ENCODE peak calls at places on chromosomes 7 and 10, in four cellular contexts. D is HepG2, K is HEK293T, Q is IMR-90. F is an unnamed sample.

GRCh38 chr10:73744690-73744994 is 470 bp downstream of the SEC24C start:
- DNase-seq in D (peak; percentile 53), K (peak; percentile 68), Q (peak; percentile 58), F (peak; percentile 55)

GRCh38 chr7:157204134-157204533 is 65.4 kb downstream of the UBE3C start:
- DNase-seq in D (no peak), K (no peak), Q (no peak), F (no peak)

GRCh38 chr10:117626228-117626627 is 83.7 kb downstream of the EMX2 start:
- DNase-seq in D (no peak), K (no peak), Q (no peak), F (no peak)

GRCh38 chr7:13111230-13111629 is 423.8 kb downstream of the ARL4A start:
- DNase-seq in D (no peak), K (no peak), Q (peak; percentile 70), F (no peak)

GRCh38 chr7:117902314-117902889 is 29.2 kb upstream of the CTTNBP2 start:
- DNase-seq in D (no peak), K (no peak), Q (no peak), F (no peak)

GRCh38 chr10:34091796-34092195 is 723.3 kb downstream of the PARD3 start:
- DNase-seq in D (no peak), K (no peak), Q (no peak), F (no peak)

GRCh38 chr7:157337316-157338149 is 729 bp downstream of the DNAJB6 start:
- DNase-seq in D (peak; percentile 29), K (peak; percentile 78), Q (peak; percentile 67), F (peak; percentile 35)

GRCh38 chr7:117297606-117298005 is 25.3 kb downstream of the WNT2 start:
- DNase-seq in D (no peak), K (no peak), Q (no peak), F (no peak)

GRCh38 chr10:131881104-131881880 is 19.5 kb upstream of the PPP2R2D start:
- DNase-seq in D (no peak), K (no peak), Q (no peak), F (no peak)

GRCh38 chr7:151091431-151091830 is 5.2 kb downstream of the AGAP3 start:
- DNase-seq in D (no peak), K (peak; percentile 62), Q (no peak), F (peak; percentile 56)

GRCh38 chr7:131741446-131741845 is 185.0 kb upstream of the PODXL start:
- DNase-seq in D (no peak), K (no peak), Q (no peak), F (no peak)

GRCh38 chr7:137539111-137539715 is 195.7 kb upstream of the PTN start:
- DNase-seq in D (no peak), K (no peak), Q (peak; percentile 94), F (no peak)

GRCh38 chr7:150986099-150986512 is 4.7 kb upstream of the NOS3 start:
- DNase-seq in D (no peak), K (peak; percentile 76), Q (peak; percentile 48), F (peak; percentile 79)

GRCh38 chr7:43465581-43466554 is 117.0 kb upstream of the STK17A start:
- DNase-seq in D (no peak), K (no peak), Q (peak; percentile 8), F (no peak)

GRCh38 chr7:4699897-4700296 is 17.8 kb downstream of the FOXK1 start:
- DNase-seq in D (no peak), K (no peak), Q (no peak), F (no peak)

GRCh38 chr10:47101196-47101595 is 190.0 kb downstream of the PTPN20 start:
- DNase-seq in D (no peak), K (no peak), Q (no peak), F (no peak)

GRCh38 chr7:121395961-121396757 is at the start of gene FAM3C:
- DNase-seq in D (peak; percentile 81), K (peak; percentile 92), Q (peak; percentile 88), F (peak; percentile 90)

GRCh38 chr7:129308047-129308446 is 83.2 kb downstream of the AHCYL2 start:
- DNase-seq in D (peak; percentile 4), K (no peak), Q (peak; percentile 64), F (no peak)

GRCh38 chr10:13115832-13116793 is 16.1 kb downstream of the OPTN start:
- DNase-seq in D (no peak), K (no peak), Q (no peak), F (no peak)

GRCh38 chr10:49096890-49097445 is 18.4 kb downstream of the VSTM4 start:
- DNase-seq in D (no peak), K (no peak), Q (no peak), F (no peak)

GRCh38 chr7:22771194-22771593 is 44.2 kb downstream of the IL6 start:
- DNase-seq in D (no peak), K (no peak), Q (no peak), F (no peak)

GRCh38 chr7:98105942-98106544 is 619 bp upstream of the LMTK2 start:
- DNase-seq in D (peak; percentile 35), K (no peak), Q (no peak), F (no peak)

GRCh38 chr7:116930156-116930913 is 23.0 kb upstream of the ST7 start:
- DNase-seq in D (peak; percentile 62), K (peak; percentile 82), Q (peak; percentile 82), F (peak; percentile 82)

GRCh38 chr7:44849277-44850210 is 1.7 kb upstream of the H2AZ2 start:
- DNase-seq in D (no peak), K (no peak), Q (peak; percentile 66), F (no peak)

GRCh38 chr10:68074775-68075549 is at the start of gene HERC4:
- DNase-seq in D (peak; percentile 83), K (peak; percentile 94), Q (peak; percentile 92), F (peak; percentile 87)

GRCh38 chr7:129341838-129342806 is 92.1 kb upstream of the STRIP2 start:
- DNase-seq in D (no peak), K (no peak), Q (no peak), F (no peak)

GRCh38 chr7:84194484-84195260 is at the start of gene SEMA3A:
- DNase-seq in D (peak; percentile 8), K (peak; percentile 52), Q (peak; percentile 94), F (peak; percentile 38)

GRCh38 chr10:43401627-43402026 is 7.4 kb downstream of the HNRNPF start:
- DNase-seq in D (no peak), K (no peak), Q (no peak), F (no peak)

GRCh38 chr7:92131764-92132330 is 2.4 kb downstream of the CYP51A1 start:
- DNase-seq in D (no peak), K (no peak), Q (no peak), F (no peak)

GRCh38 chr7:90856317-90857072 is 260.4 kb downstream of the CDK14 start:
- DNase-seq in D (no peak), K (no peak), Q (peak; percentile 52), F (no peak)

GRCh38 chr10:8835453-8836167 is 781.1 kb downstream of the GATA3 start:
- DNase-seq in D (no peak), K (no peak), Q (no peak), F (no peak)

GRCh38 chr7:93575555-93576397 is 1.3 kb upstream of the CALCR start:
- DNase-seq in D (no peak), K (peak; percentile 20), Q (no peak), F (peak; percentile 19)

GRCh38 chr7:24290004-24290641 is 6.1 kb downstream of the NPY start:
- DNase-seq in D (peak; percentile 60), K (peak; percentile 70), Q (peak; percentile 18), F (peak; percentile 36)

GRCh38 chr10:100746413-100746931 is 1.1 kb downstream of the PAX2 start:
- DNase-seq in D (no peak), K (no peak), Q (no peak), F (no peak)

GRCh38 chr10:114821293-114821914 is at the start of gene FHIP2A:
- DNase-seq in D (peak; percentile 43), K (peak; percentile 95), Q (peak; percentile 66), F (peak; percentile 61)

GRCh38 chr10:127012769-127013152 is 107.5 kb downstream of the DOCK1 start:
- DNase-seq in D (no peak), K (no peak), Q (no peak), F (no peak)

GRCh38 chr10:132398566-132398991 is 1.6 kb downstream of the PWWP2B start:
- DNase-seq in D (no peak), K (no peak), Q (no peak), F (no peak)

GRCh38 chr10:73553726-73554125 is 37.4 kb downstream of the USP54 start:
- DNase-seq in D (no peak), K (no peak), Q (no peak), F (no peak)

GRCh38 chr10:122798704-122799231 is 46.9 kb downstream of the CUZD1 start:
- DNase-seq in D (no peak), K (no peak), Q (no peak), F (no peak)

GRCh38 chr10:87092861-87093460 is 1.7 kb downstream of the GLUD1 start:
- DNase-seq in D (peak; percentile 89), K (no peak), Q (peak; percentile 28), F (no peak)

GRCh38 chr10:125868372-125868975 is 12.6 kb downstream of the DHX32 start:
- DNase-seq in D (peak; percentile 48), K (peak; percentile 57), Q (peak; percentile 65), F (peak; percentile 74)
- TF ChIP-seq BHLHE40 in D (no peak), K (no peak), Q (no peak), F (no peak)

DNA sequence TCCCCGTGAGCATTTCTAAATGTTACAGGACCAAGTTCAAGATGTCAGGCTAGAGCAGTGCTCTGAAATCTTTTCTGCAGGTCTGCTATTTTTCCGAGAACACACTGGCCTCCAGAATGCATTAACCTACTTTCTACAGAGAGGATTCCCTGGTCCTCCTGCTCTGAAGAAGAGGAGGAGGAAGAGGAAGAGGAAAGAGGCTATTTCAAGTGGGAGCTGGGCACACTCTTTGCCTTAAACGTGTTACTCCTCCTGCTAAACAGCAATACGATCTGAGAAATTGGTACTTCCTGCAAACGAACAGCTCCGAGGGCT is 157.4 kb downstream of the FRMD4A start:
- DNase-seq in D (no peak), K (no peak), Q (peak; percentile 35), F (no peak)
- TF ChIP-seq BHLHE40 in D (no peak), K (no peak), Q (no peak), F (no peak)

GRCh38 chr7:7385421-7385820 is 150.3 kb downstream of the COL28A1 start:
- DNase-seq in D (no peak), K (no peak), Q (no peak), F (no peak)
- TF ChIP-seq BHLHE40 in D (no peak), K (no peak), Q (no peak), F (no peak)

DNA sequence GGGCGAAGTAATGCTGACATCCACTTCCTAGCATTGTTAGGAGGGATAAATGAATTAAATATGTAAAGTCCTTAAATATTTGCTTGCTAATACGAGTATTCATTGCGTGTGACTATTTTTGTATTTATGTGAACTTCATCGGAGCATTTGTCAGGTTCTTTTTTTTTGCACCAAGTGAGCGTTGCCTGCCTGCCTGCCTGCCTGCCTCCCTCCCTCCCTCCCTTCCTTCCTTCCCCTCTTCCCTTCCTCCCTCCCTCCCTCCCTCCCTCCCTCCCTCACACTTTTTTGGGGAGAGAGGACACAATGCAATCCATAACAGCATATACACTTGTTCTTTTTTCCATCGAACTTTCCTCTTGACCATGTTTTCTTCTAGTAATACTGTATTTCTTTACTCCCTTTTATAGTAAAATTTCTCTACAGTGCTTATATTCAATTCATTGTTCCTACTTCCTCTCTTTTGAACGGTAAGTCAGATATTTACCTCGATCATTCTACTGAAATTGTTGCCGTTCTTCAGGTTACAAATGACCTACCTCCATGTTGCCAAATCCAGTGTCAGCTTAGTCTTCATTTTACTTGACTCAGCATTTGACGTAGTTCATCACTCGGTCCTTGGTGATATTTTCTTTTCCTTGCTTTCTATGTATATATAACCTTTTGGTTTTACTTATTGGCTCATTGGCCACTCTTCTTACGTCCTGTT is 914 bp downstream of the CCDC7 start:
- DNase-seq in D (no peak), K (no peak), Q (peak; percentile 22), F (peak; percentile 31)
- TF ChIP-seq BHLHE40 in D (no peak), K (no peak), Q (no peak), F (no peak)

F was measured in A549.